ENCODE peak calls at places on chromosomes 4 and X, in seven cellular contexts. W is IMR-90, M is thyroid gland, K is iPS DF 6.9, F is breast epithelium, S is cardiac muscle cell, L is thoracic aorta. Q is an unnamed sample. For H3K27me3 and H3K9me3, the result is how much of the 10 kb centered on the place peaks cover.

GRCh38 chrX:40199704-40200103 is 101.9 kb upstream of the BCOR start:
- DNase-seq in W (no peak), M (no peak), K (no peak), F (peak), S (no peak), L (no peak), Q (no peak)

GRCh38 chrX:133390647-133391046 is 24.6 kb downstream of the GPC4 start:
- DNase-seq in W (no peak), M (no peak), K (no peak), F (no peak), S (no peak), L (no peak), Q (no peak)

GRCh38 chrX:39258331-39258730 is 457.1 kb downstream of the MID1IP1 start:
- DNase-seq in W (no peak), M (no peak), K (no peak), F (no peak), S (peak), L (no peak), Q (no peak)

GRCh38 chr4:41660350-41660749 is 88.2 kb downstream of the PHOX2B start:
- DNase-seq in W (no peak), M (no peak), K (no peak), F (no peak), S (no peak), L (no peak), Q (no peak)

GRCh38 chr4:5955201-5955821 is 62.4 kb upstream of the CRMP1 start:
- DNase-seq in W (no peak), M (no peak), K (no peak), F (no peak), S (no peak), L (no peak), Q (no peak)

GRCh38 chr4:152606800-152607577 is 71.1 kb upstream of the FBXW7 start:
- DNase-seq in W (no peak), M (no peak), K (no peak), F (no peak), S (no peak), L (no peak), Q (peak)

GRCh38 chrX:78139160-78140123 is at the start of gene TAF9B:
- DNase-seq in W (peak), M (peak), K (peak), F (peak), S (peak), L (peak), Q (peak)

GRCh38 chr4:189090174-189090814 is 850.4 kb upstream of the FRG1 start:
- DNase-seq in W (peak), M (peak), K (peak), F (no peak), S (peak), L (no peak), Q (no peak)

GRCh38 chrX:18598413-18598812 is 73.5 kb downstream of the RS1 start:
- DNase-seq in W (peak), M (no peak), K (no peak), F (no peak), S (no peak), L (no peak), Q (no peak)

GRCh38 chr4:2931765-2932560 is 31.2 kb downstream of the NOP14 start:
- DNase-seq in W (no peak), M (peak), K (no peak), F (peak), S (no peak), L (peak), Q (peak)

GRCh38 chr4:165332502-165332901 is 5.0 kb downstream of the MSMO1 start:
- DNase-seq in W (no peak), M (no peak), K (no peak), F (no peak), S (no peak), L (no peak), Q (no peak)

GRCh38 chr4:165331316-165331715 is 3.8 kb downstream of the MSMO1 start:
- DNase-seq in W (no peak), M (no peak), K (no peak), F (no peak), S (no peak), L (no peak), Q (no peak)

GRCh38 chr4:165330071-165330470 is 2.6 kb downstream of the MSMO1 start:
- DNase-seq in W (no peak), M (no peak), K (no peak), F (no peak), S (no peak), L (no peak), Q (no peak)

GRCh38 chr4:165330666-165331065 is 3.2 kb downstream of the MSMO1 start:
- DNase-seq in W (no peak), M (no peak), K (no peak), F (no peak), S (no peak), L (no peak), Q (no peak)

GRCh38 chr4:165331823-165332222 is 4.4 kb downstream of the MSMO1 start:
- DNase-seq in W (no peak), M (no peak), K (no peak), F (no peak), S (no peak), L (no peak), Q (no peak)
- H3K27ac ChIP-seq in W (no peak), M (no peak), K (no peak), F (no peak), S (peak), L (no peak), Q (no peak)

GRCh38 chr4:185542626-185543336 is 7.5 kb upstream of the PDLIM3 start:
- DNase-seq in W (peak), M (peak), K (no peak), F (no peak), S (no peak), L (no peak), Q (no peak)
- H3K27me3 ChIP-seq in W (under half), M (under half), K (under half), F (under half), S (under half), L (under half), Q (under half)

GRCh38 chr4:36590343-36590742 is 308.9 kb downstream of the DTHD1 start:
- DNase-seq in W (no peak), M (no peak), K (no peak), F (no peak), S (no peak), L (no peak), Q (no peak)
- H3K9me3 ChIP-seq in W (under half), M (under half), K (under half), F (under half), S (under half), L (under half), Q (under half)

DNA sequence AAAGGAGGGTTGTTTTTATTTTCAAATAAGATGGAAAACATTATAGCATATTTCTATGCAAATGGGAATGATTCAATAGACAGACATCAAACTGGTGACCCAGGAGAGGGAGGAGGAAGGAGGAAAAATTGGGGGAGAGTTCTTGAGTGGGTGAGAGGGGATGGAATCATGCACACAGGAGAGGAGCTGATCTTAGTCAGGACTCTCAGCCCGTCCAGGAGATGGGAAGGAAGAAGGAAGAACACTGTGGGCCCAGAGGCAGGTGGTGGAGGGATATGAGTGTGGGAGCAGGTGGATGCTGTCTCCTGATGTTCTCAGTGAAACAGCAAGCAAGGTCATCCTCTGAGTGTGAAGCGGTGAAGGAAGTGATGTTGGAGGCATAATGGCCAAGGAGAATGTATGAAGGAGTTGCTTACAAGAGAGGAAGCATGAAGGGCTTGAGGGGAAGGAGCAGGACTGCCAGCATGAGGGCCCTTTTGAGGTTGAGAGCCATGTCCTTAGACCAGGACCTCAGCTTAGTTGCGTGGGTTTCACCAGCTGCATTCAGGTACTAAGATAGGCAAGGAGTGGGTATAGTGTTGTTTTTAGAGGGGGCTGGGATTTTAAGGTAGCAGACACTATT is 161.7 kb upstream of the NAP1L5 start:
- DNase-seq in W (no peak), M (no peak), K (no peak), F (no peak), S (no peak), L (no peak), Q (no peak)
- H3K27ac ChIP-seq in W (no peak), M (no peak), K (no peak), F (no peak), S (no peak), L (no peak), Q (no peak)

GRCh38 chrX:50469206-50469605 is 1.4 kb downstream of the DGKK start:
- DNase-seq in W (no peak), M (no peak), K (no peak), F (no peak), S (no peak), L (no peak), Q (no peak)
- H3K27me3 ChIP-seq in W (under half), M (under half), K (under half), F (half or more), S (under half), L (under half), Q (under half)

GRCh38 chr4:122489061-122489460 is 32.5 kb upstream of the IL2 start:
- DNase-seq in W (no peak), M (no peak), K (no peak), F (no peak), S (no peak), L (no peak), Q (no peak)
- H3K9me3 ChIP-seq in W (under half), M (under half), K (under half), F (under half), S (under half), L (under half), Q (under half)

GRCh38 chrX:13396887-13397286 is 77.0 kb upstream of the ATXN3L start:
- DNase-seq in W (peak), M (no peak), K (no peak), F (no peak), S (no peak), L (no peak), Q (no peak)

GRCh38 chrX:13398839-13399238 is 79.0 kb upstream of the ATXN3L start:
- DNase-seq in W (no peak), M (no peak), K (no peak), F (no peak), S (no peak), L (no peak), Q (no peak)

GRCh38 chrX:13398073-13398823 is 78.4 kb upstream of the ATXN3L start:
- DNase-seq in W (peak), M (no peak), K (no peak), F (no peak), S (no peak), L (peak), Q (no peak)

GRCh38 chrX:13404364-13404763 is 84.5 kb upstream of the ATXN3L start:
- DNase-seq in W (no peak), M (no peak), K (no peak), F (no peak), S (no peak), L (no peak), Q (no peak)

DNA sequence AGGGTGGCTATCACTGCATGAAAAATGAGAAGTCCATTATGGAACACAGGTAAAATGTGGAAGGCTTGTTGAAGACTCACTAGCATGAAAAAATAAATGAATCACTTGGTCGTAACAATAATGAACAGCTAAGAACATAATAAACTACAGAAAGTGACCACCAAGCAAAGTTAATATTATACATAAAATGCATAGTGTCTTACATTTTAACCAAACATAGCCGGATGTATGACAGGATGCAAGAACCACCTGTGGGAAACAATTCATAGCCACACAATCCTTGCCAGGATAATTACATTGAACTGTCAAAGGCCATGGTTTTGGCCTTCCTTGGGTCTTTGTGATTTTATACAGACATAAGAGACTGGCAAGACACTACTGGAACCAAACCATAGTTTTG is 81.9 kb upstream of the ATXN3L start:
- DNase-seq in W (no peak), M (no peak), K (no peak), F (no peak), S (no peak), L (no peak), Q (no peak)
- H3K27ac ChIP-seq in W (no peak), M (no peak), K (no peak), F (no peak), S (no peak), L (no peak), Q (no peak)